ENCODE peak calls at places on chromosomes 11 and 22, in ten cellular contexts. P, S, T, U, A, C, H, R, K and Z are unnamed samples.

GRCh38 chr11:8822476-8822875 is 88.5 kb upstream of the AKIP1 start:
- DNase-seq in T (no peak), S (no peak), R (no peak), P (peak), A (no peak), U (no peak), K (no peak), C (peak), H (no peak), Z (no peak)

GRCh38 chr11:66278396-66279091 is 569 bp downstream of the CNIH2 start:
- DNase-seq in R (no peak), A (no peak), U (no peak), K (no peak), S (no peak), T (no peak), C (no peak), P (peak), H (no peak), Z (peak)

GRCh38 chr11:133922078-133922870 is 34.5 kb downstream of the IGSF9B start:
- DNase-seq in T (no peak), U (no peak), K (no peak), P (no peak), R (no peak), H (no peak), C (no peak), S (no peak), A (no peak), Z (no peak)

GRCh38 chr22:46584081-46584903 is 35.9 kb upstream of the GRAMD4 start:
- DNase-seq in R (no peak), A (no peak), K (no peak), H (no peak), U (no peak), T (no peak), C (peak), P (peak), S (no peak), Z (peak)

GRCh38 chr11:81674211-81674610 is 1059.5 kb downstream of the FAM181B start:
- DNase-seq in R (no peak), H (no peak), P (no peak), A (no peak), K (no peak), C (no peak), U (no peak), S (no peak), T (no peak), Z (no peak)

GRCh38 chr11:27718853-27719574 is 18.8 kb upstream of the BDNF start:
- DNase-seq in C (peak), P (peak), R (peak), H (no peak), S (no peak), A (no peak), T (no peak), U (no peak), K (no peak), Z (peak)

GRCh38 chr22:40469181-40469580 is 98.8 kb downstream of the SGSM3 start:
- DNase-seq in H (no peak), S (no peak), C (no peak), K (no peak), A (no peak), P (no peak), U (no peak), T (no peak), R (no peak), Z (no peak)

GRCh38 chr11:22337571-22338464 is at the start of gene SLC17A6:
- DNase-seq in S (no peak), C (peak), R (no peak), H (peak), A (no peak), U (no peak), P (peak), T (no peak), K (peak), Z (peak)

GRCh38 chr11:3047637-3048036 is 9.6 kb downstream of the CARS1 start:
- DNase-seq in U (no peak), R (no peak), A (no peak), H (no peak), T (no peak), S (no peak), C (no peak), K (no peak), P (no peak), Z (no peak)

GRCh38 chr22:41992496-41992895 is 6.1 kb upstream of the WBP2NL start:
- DNase-seq in C (no peak), U (no peak), K (no peak), A (no peak), H (no peak), P (no peak), T (no peak), S (no peak), R (no peak), Z (no peak)

GRCh38 chr11:124198852-124199389 is 15.8 kb downstream of the OR10D3 start:
- DNase-seq in K (no peak), U (no peak), P (no peak), H (no peak), T (no peak), R (no peak), C (no peak), A (no peak), S (no peak), Z (no peak)

GRCh38 chr11:108097179-108097578 is 24.2 kb upstream of the ACAT1 start:
- DNase-seq in S (no peak), T (no peak), C (no peak), A (no peak), H (no peak), R (no peak), K (no peak), P (no peak), U (no peak), Z (no peak)

GRCh38 chr22:38273135-38273761 is 438 bp upstream of the TMEM184B start:
- DNase-seq in C (no peak), P (no peak), K (no peak), T (no peak), U (no peak), A (peak), R (no peak), S (no peak), H (no peak), Z (no peak)

GRCh38 chr22:37742374-37743092 is 45.7 kb downstream of the TRIOBP start:
- DNase-seq in A (no peak), T (no peak), K (no peak), S (no peak), H (peak), P (no peak), C (no peak), R (peak), U (no peak), Z (peak)

GRCh38 chr11:91794146-91794545 is 430.5 kb upstream of the FAT3 start:
- DNase-seq in H (no peak), P (no peak), A (no peak), K (no peak), C (no peak), T (no peak), U (no peak), R (no peak), S (no peak), Z (no peak)

GRCh38 chr11:110022548-110022947 is 70.6 kb upstream of the ZC3H12C start:
- DNase-seq in A (peak), R (no peak), H (no peak), T (no peak), U (no peak), S (no peak), C (no peak), K (no peak), P (no peak), Z (peak)

GRCh38 chr11:62025429-62026105 is 58.1 kb upstream of the FTH1 start:
- DNase-seq in U (peak), P (no peak), T (peak), A (no peak), K (peak), C (no peak), S (peak), R (peak), H (peak), Z (peak)

GRCh38 chr11:107592813-107593212 is 1.9 kb downstream of the ELMOD1 start:
- DNase-seq in A (peak), S (no peak), K (no peak), R (no peak), P (peak), H (no peak), U (no peak), C (no peak), T (no peak), Z (no peak)

GRCh38 chr11:130042093-130042591 is 27.6 kb upstream of the APLP2 start:
- DNase-seq in K (peak), C (no peak), U (no peak), S (no peak), H (peak), T (no peak), R (peak), A (no peak), P (no peak), Z (peak)

GRCh38 chr11:19232910-19233503 is 7.7 kb downstream of the E2F8 start:
- DNase-seq in A (no peak), K (peak), R (peak), S (no peak), T (no peak), U (no peak), P (no peak), C (no peak), H (no peak), Z (peak)

GRCh38 chr11:129313588-129314288 is 61.9 kb upstream of the BARX2 start:
- DNase-seq in A (no peak), H (no peak), K (no peak), T (no peak), R (no peak), C (no peak), P (no peak), S (no peak), U (no peak), Z (peak)

GRCh38 chr11:122893131-122893530 is 10.6 kb downstream of the JHY start:
- DNase-seq in R (no peak), T (no peak), C (no peak), U (no peak), S (no peak), H (peak), A (no peak), K (no peak), P (no peak), Z (peak)

GRCh38 chr11:73784080-73784634 is 3.5 kb upstream of the MRPL48 start:
- DNase-seq in S (no peak), H (peak), K (no peak), C (peak), U (no peak), T (no peak), P (no peak), R (no peak), A (no peak), Z (peak)